ENCODE peak calls at places on chromosome 14, in five cellular contexts. One of them, this sample, is unnamed.

GRCh38 chr14:27387458-27387857 is 789.6 kb upstream of the NOVA1 start:
- DNase-seq in H1: no peak
- DNase-seq in HEK293T: no peak
- DNase-seq in NT2/D1: no peak
- DNase-seq in HepG2: no peak
- DNase-seq in this sample: no peak

GRCh38 chr14:72433511-72433910 is 460.4 kb downstream of the DPF3 start:
- DNase-seq in HEK293T: no peak
- DNase-seq in H1: no peak
- DNase-seq in HepG2: no peak
- DNase-seq in NT2/D1: no peak
- DNase-seq in this sample: no peak

GRCh38 chr14:73674986-73675385 is 30.2 kb downstream of the DNAL1 start:
- DNase-seq in NT2/D1: no peak
- DNase-seq in HepG2: no peak
- DNase-seq in HEK293T: no peak
- DNase-seq in H1: no peak
- DNase-seq in this sample: no peak

GRCh38 chr14:101354726-101355125 is 206.6 kb upstream of the DIO3 start:
- DNase-seq in HEK293T: no peak
- DNase-seq in NT2/D1: no peak
- DNase-seq in H1: no peak
- DNase-seq in HepG2: no peak
- DNase-seq in this sample: no peak

GRCh38 chr14:97281741-97282140 is 484.6 kb downstream of the VRK1 start:
- DNase-seq in NT2/D1: no peak
- DNase-seq in HepG2: no peak
- DNase-seq in H1: no peak
- DNase-seq in HEK293T: no peak
- DNase-seq in this sample: no peak

GRCh38 chr14:50530794-50531193 is 1.6 kb downstream of the MAP4K5 start:
- DNase-seq in NT2/D1: no peak
- DNase-seq in HEK293T: no peak
- DNase-seq in HepG2: no peak
- DNase-seq in H1: no peak
- DNase-seq in this sample: no peak

GRCh38 chr14:31080060-31080459 is 53.9 kb upstream of the STRN3 start:
- DNase-seq in H1: no peak
- DNase-seq in HepG2: no peak
- DNase-seq in NT2/D1: no peak
- DNase-seq in HEK293T: no peak
- DNase-seq in this sample: no peak

GRCh38 chr14:88500611-88501010 is 54.2 kb downstream of the PTPN21 start:
- DNase-seq in HEK293T: no peak
- DNase-seq in H1: no peak
- DNase-seq in HepG2: no peak
- DNase-seq in NT2/D1: no peak
- DNase-seq in this sample: no peak

GRCh38 chr14:104827173-104828055 is 26.5 kb downstream of the ZBTB42 start:
- DNase-seq in NT2/D1: peak
- DNase-seq in HEK293T: peak
- DNase-seq in HepG2: peak
- DNase-seq in H1: peak
- DNase-seq in this sample: no peak

GRCh38 chr14:103857256-103857655 is 9.9 kb upstream of the PPP1R13B start:
- DNase-seq in H1: no peak
- DNase-seq in NT2/D1: no peak
- DNase-seq in HepG2: no peak
- DNase-seq in HEK293T: no peak
- DNase-seq in this sample: no peak

GRCh38 chr14:71324767-71325272 is 417.6 kb downstream of the PCNX1 start:
- DNase-seq in HepG2: no peak
- DNase-seq in HEK293T: peak
- DNase-seq in NT2/D1: no peak
- DNase-seq in H1: no peak
- DNase-seq in this sample: peak

GRCh38 chr14:53517276-53517960 is 364.3 kb upstream of the DDHD1 start:
- DNase-seq in NT2/D1: no peak
- DNase-seq in HepG2: no peak
- DNase-seq in H1: no peak
- DNase-seq in HEK293T: no peak
- DNase-seq in this sample: no peak

GRCh38 chr14:105430535-105430934 is 10.9 kb downstream of the MTA1 start:
- DNase-seq in HepG2: no peak
- DNase-seq in H1: no peak
- DNase-seq in HEK293T: no peak
- DNase-seq in NT2/D1: no peak
- DNase-seq in this sample: no peak

GRCh38 chr14:79596531-79596930 is 614.8 kb downstream of the DIO2 start:
- DNase-seq in H1: no peak
- DNase-seq in NT2/D1: no peak
- DNase-seq in HepG2: no peak
- DNase-seq in HEK293T: no peak
- DNase-seq in this sample: no peak

GRCh38 chr14:38255408-38255672 is 553 bp downstream of the CLEC14A start:
- DNase-seq in HEK293T: no peak
- DNase-seq in H1: peak
- DNase-seq in HepG2: no peak
- DNase-seq in NT2/D1: no peak
- DNase-seq in this sample: no peak

GRCh38 chr14:76312821-76313220 is 63.1 kb upstream of the ESRRB start:
- DNase-seq in HEK293T: no peak
- DNase-seq in NT2/D1: no peak
- DNase-seq in H1: no peak
- DNase-seq in HepG2: no peak
- DNase-seq in this sample: no peak

GRCh38 chr14:49173765-49174373 is 412.3 kb downstream of the RPS29 start:
- DNase-seq in HEK293T: peak
- DNase-seq in NT2/D1: peak
- DNase-seq in H1: peak
- DNase-seq in HepG2: peak
- DNase-seq in this sample: peak

GRCh38 chr14:37139710-37140109 is 32.7 kb downstream of the SLC25A21 start:
- DNase-seq in H1: no peak
- DNase-seq in NT2/D1: no peak
- DNase-seq in HepG2: no peak
- DNase-seq in HEK293T: no peak
- DNase-seq in this sample: no peak

GRCh38 chr14:75310295-75311059 is 31.8 kb downstream of the FOS start:
- DNase-seq in NT2/D1: peak
- DNase-seq in HEK293T: no peak
- DNase-seq in HepG2: no peak
- DNase-seq in H1: peak
- DNase-seq in this sample: no peak

GRCh38 chr14:70655110-70655826 is 13.6 kb downstream of the TTC9 start:
- DNase-seq in H1: peak
- DNase-seq in NT2/D1: no peak
- DNase-seq in HEK293T: no peak
- DNase-seq in HepG2: no peak
- DNase-seq in this sample: peak

GRCh38 chr14:74504874-74505617 is 11.5 kb downstream of the ISCA2 start:
- DNase-seq in NT2/D1: no peak
- DNase-seq in HEK293T: no peak
- DNase-seq in H1: no peak
- DNase-seq in HepG2: no peak
- DNase-seq in this sample: no peak

GRCh38 chr14:31320216-31320615 is 100.1 kb downstream of the HEATR5A start:
- DNase-seq in NT2/D1: no peak
- DNase-seq in HepG2: no peak
- DNase-seq in HEK293T: no peak
- DNase-seq in H1: no peak
- DNase-seq in this sample: no peak

DNA sequence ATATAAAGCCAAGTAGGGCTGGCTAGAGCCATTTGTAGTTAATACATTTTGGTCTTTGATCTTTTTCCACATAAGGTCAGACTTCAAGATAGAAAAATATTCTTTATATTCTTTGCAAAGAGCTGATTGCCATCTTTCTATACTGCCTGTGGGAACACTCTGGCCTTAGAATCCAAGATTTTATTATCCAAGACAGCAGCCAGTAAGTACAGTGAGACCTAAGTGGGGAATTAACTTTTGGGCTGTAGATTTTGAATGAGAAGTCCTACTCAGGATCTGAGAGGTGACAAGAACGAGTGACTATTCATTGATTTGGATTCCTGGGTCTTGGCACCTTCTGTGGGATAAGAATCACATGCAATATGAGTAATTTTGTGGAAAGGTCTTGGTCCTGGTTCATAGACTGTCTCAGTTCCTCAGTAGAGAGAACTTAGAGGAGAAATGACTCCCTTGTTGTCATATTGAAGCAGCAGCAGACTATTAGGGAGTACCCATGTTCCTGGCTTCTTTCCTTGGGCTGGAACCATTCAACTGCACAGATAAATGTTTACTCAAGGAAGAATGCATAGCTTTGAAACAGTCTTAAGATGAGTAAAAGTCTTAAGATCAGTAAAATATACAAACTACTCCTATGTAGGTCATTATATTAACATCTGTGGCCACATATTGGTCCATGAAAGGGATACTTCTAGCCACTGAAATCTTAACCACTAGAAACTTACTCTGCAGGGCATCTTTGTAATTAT is 353.8 kb downstream of the RAD51B start:
- DNase-seq in H1: no peak
- DNase-seq in NT2/D1: no peak
- DNase-seq in HepG2: no peak
- DNase-seq in HEK293T: no peak
- DNase-seq in this sample: no peak
- TF ChIP-seq SUZ12 in H1: no peak
- TF ChIP-seq SUZ12 in NT2/D1: no peak
- TF ChIP-seq SUZ12 in HepG2: no peak
- TF ChIP-seq SUZ12 in HEK293T: no peak
- TF ChIP-seq SUZ12 in this sample: no peak

DNA sequence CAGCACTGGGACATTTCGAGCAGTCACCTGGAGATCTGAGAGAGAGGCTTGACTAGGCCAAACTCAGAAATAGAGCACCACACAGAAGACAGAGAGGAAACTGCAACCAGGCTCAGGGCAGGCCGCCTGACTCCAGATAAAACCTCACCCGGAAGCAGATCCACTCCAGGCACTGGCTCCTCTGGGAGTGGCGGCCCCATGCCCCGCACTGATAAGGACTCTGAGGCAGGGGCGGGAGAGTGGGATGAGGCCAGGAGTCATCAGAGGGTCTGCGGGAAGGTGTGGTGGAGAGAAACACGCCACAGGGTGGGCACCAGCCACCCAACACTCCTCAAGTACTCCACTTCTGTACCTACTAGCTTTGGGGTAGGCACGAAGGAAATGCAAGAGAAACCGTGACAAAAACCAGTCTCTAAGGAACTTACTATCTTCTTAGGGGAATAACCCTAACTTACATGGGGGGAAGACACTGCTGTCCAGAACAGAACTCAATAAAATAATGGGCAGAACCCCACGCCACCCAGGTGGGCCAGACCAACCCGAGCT is 71.3 kb downstream of the CHGA start:
- DNase-seq in NT2/D1: no peak
- DNase-seq in HEK293T: no peak
- DNase-seq in H1: no peak
- DNase-seq in HepG2: no peak
- DNase-seq in this sample: no peak
- TF ChIP-seq SUZ12 in NT2/D1: no peak
- TF ChIP-seq SUZ12 in HEK293T: no peak
- TF ChIP-seq SUZ12 in H1: no peak
- TF ChIP-seq SUZ12 in HepG2: no peak
- TF ChIP-seq SUZ12 in this sample: no peak

GRCh38 chr14:90831821-90832220 is 15.6 kb upstream of the TTC7B start:
- DNase-seq in NT2/D1: no peak
- DNase-seq in HepG2: no peak
- DNase-seq in HEK293T: no peak
- DNase-seq in H1: no peak
- DNase-seq in this sample: no peak

GRCh38 chr14:90830931-90831701 is 14.9 kb upstream of the TTC7B start:
- DNase-seq in HEK293T: no peak
- DNase-seq in HepG2: no peak
- DNase-seq in NT2/D1: no peak
- DNase-seq in H1: no peak
- DNase-seq in this sample: no peak

GRCh38 chr14:90828642-90829487 is 12.6 kb upstream of the TTC7B start:
- DNase-seq in HEK293T: no peak
- DNase-seq in HepG2: no peak
- DNase-seq in H1: no peak
- DNase-seq in NT2/D1: no peak
- DNase-seq in this sample: no peak

GRCh38 chr14:90829677-90830076 is 13.4 kb upstream of the TTC7B start:
- DNase-seq in HepG2: no peak
- DNase-seq in NT2/D1: no peak
- DNase-seq in H1: no peak
- DNase-seq in HEK293T: no peak
- DNase-seq in this sample: no peak

DNA sequence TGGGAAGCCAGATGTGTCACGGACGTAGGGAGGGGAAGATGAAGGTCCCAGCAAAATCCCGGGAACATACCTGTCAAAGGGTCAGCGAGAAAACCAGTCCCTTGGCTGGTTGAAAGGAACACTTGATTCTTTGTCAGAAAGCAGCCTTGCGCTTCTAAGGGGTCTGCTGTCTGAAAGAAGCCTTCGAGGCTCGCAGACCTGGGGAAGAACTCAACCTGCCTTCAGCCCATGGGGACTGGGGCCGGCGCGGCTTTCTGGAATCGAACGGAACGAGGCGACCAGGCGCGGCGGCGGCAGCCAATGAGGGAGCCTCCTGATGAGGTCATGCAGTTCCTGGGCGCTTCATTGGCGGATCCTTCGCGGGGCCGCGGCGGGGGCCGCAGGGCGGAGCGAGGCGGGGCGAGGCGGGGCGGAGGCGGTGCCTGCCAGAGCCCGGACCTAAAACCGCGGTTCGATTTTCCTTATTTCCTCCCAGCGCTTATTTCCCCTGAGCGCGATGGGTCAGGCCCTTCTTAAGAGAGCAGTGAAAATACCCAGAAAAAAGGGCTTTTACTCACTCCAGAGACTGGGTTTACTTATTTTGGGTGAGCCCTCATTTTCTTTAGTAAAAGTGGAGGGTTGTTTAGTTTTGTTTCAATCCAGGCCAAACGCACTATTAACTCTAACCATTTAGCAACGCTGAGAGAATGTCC is 11.8 kb upstream of the TTC7B start:
- DNase-seq in H1: peak
- DNase-seq in HepG2: peak
- DNase-seq in HEK293T: peak
- DNase-seq in NT2/D1: peak
- DNase-seq in this sample: peak
- TF ChIP-seq SUZ12 in H1: no peak
- TF ChIP-seq SUZ12 in HepG2: no peak
- TF ChIP-seq SUZ12 in HEK293T: no peak
- TF ChIP-seq SUZ12 in NT2/D1: no peak
- TF ChIP-seq SUZ12 in this sample: no peak

GRCh38 chr14:68702578-68702977 is 90.3 kb downstream of the ZFP36L1 start:
- DNase-seq in HEK293T: no peak
- DNase-seq in HepG2: no peak
- DNase-seq in H1: no peak
- DNase-seq in NT2/D1: no peak
- DNase-seq in this sample: no peak

GRCh38 chr14:68703093-68703492 is 89.8 kb downstream of the ZFP36L1 start:
- DNase-seq in H1: no peak
- DNase-seq in HepG2: no peak
- DNase-seq in HEK293T: no peak
- DNase-seq in NT2/D1: no peak
- DNase-seq in this sample: no peak

GRCh38 chr14:68701001-68701741 is 91.7 kb downstream of the ZFP36L1 start:
- DNase-seq in HepG2: no peak
- DNase-seq in NT2/D1: no peak
- DNase-seq in H1: no peak
- DNase-seq in HEK293T: no peak
- DNase-seq in this sample: no peak

GRCh38 chr14:68704736-68705720 is 87.8 kb downstream of the ZFP36L1 start:
- DNase-seq in NT2/D1: no peak
- DNase-seq in H1: no peak
- DNase-seq in HepG2: no peak
- DNase-seq in HEK293T: no peak
- DNase-seq in this sample: no peak

GRCh38 chr14:68702105-68702504 is 90.8 kb downstream of the ZFP36L1 start:
- DNase-seq in NT2/D1: no peak
- DNase-seq in HepG2: no peak
- DNase-seq in HEK293T: no peak
- DNase-seq in H1: no peak
- DNase-seq in this sample: no peak
- TF ChIP-seq SUZ12 in NT2/D1: no peak
- TF ChIP-seq SUZ12 in HepG2: no peak
- TF ChIP-seq SUZ12 in HEK293T: no peak
- TF ChIP-seq SUZ12 in H1: no peak
- TF ChIP-seq SUZ12 in this sample: no peak

This sample was measured in GM12878.